ENCODE peak calls at places on chromosomes 11 and 22, in eight cellular contexts. Y, G, M, X, I, R, Q and D are unnamed samples.

GRCh38 chr11:121723261-121723741 is 270.5 kb upstream of the SORL1-AS1 start:
- DNase-seq in Y (no peak), G (no peak), M (peak; percentile 42), X (no peak), I (no peak), R (peak; percentile 2), Q (no peak), D (no peak)

GRCh38 chr11:70711911-70712185 is 313.5 kb downstream of the CTTN start:
- DNase-seq in Y (no peak), G (no peak), M (no peak), X (no peak), I (peak; percentile 34), R (no peak), Q (no peak), D (no peak)

GRCh38 chr22:49688516-49689254 is 139.0 kb downstream of the BRD1 start:
- DNase-seq in Y (no peak), G (no peak), M (no peak), X (no peak), I (no peak), R (no peak), Q (no peak), D (no peak)

GRCh38 chr11:20912046-20912821 is 242.8 kb downstream of the NELL1 start:
- DNase-seq in Y (no peak), G (no peak), M (peak; percentile 6), X (no peak), I (no peak), R (no peak), Q (no peak), D (no peak)

GRCh38 chr11:132941024-132941646 is 591.2 kb downstream of the OPCML start:
- DNase-seq in Y (no peak), G (no peak), M (peak; percentile 65), X (no peak), I (no peak), R (peak; percentile 48), Q (peak; percentile 19), D (peak; percentile 34)

GRCh38 chr11:100515087-100515486 is 172.0 kb upstream of the ARHGAP42 start:
- DNase-seq in Y (no peak), G (no peak), M (no peak), X (no peak), I (no peak), R (no peak), Q (no peak), D (no peak)

GRCh38 chr22:50710886-50711285 is 27.1 kb upstream of the ACR start:
- DNase-seq in Y (no peak), G (no peak), M (no peak), X (no peak), I (peak; percentile 56), R (no peak), Q (no peak), D (no peak)

GRCh38 chr11:94857337-94857736 is 89.2 kb downstream of the AMOTL1 start:
- DNase-seq in Y (no peak), G (no peak), M (no peak), X (no peak), I (no peak), R (no peak), Q (no peak), D (no peak)

GRCh38 chr22:17943533-17944204 is 80.7 kb downstream of the MICAL3 start:
- DNase-seq in Y (no peak), G (no peak), M (no peak), X (no peak), I (no peak), R (no peak), Q (no peak), D (no peak)

GRCh38 chr11:95507794-95508193 is 276.8 kb upstream of the SESN3 start:
- DNase-seq in Y (no peak), G (no peak), M (no peak), X (no peak), I (no peak), R (no peak), Q (no peak), D (no peak)

GRCh38 chr11:44877908-44878459 is 72.7 kb downstream of the TP53I11 start:
- DNase-seq in Y (no peak), G (no peak), M (peak; percentile 36), X (no peak), I (no peak), R (peak; percentile 48), Q (no peak), D (no peak)

GRCh38 chr11:16392646-16393045 is 36.3 kb upstream of the SOX6 start:
- DNase-seq in Y (no peak), G (no peak), M (no peak), X (no peak), I (no peak), R (no peak), Q (no peak), D (no peak)

GRCh38 chr11:33909552-33909951 is 17.7 kb upstream of the LMO2 start:
- DNase-seq in Y (no peak), G (no peak), M (no peak), X (no peak), I (no peak), R (no peak), Q (no peak), D (no peak)

GRCh38 chr11:108498816-108499408 is 728 bp upstream of the POGLUT3 start:
- DNase-seq in Y (no peak), G (no peak), M (no peak), X (no peak), I (peak; percentile 73), R (peak; percentile 18), Q (no peak), D (no peak)

GRCh38 chr11:87428266-87428665 is 390.5 kb downstream of the TMEM135 start:
- DNase-seq in Y (no peak), G (no peak), M (no peak), X (no peak), I (no peak), R (no peak), Q (peak; percentile 70), D (no peak)

GRCh38 chr22:24323695-24324094 is 53.1 kb downstream of the SPECC1L start:
- DNase-seq in Y (no peak), G (no peak), M (no peak), X (no peak), I (no peak), R (no peak), Q (no peak), D (no peak)

GRCh38 chr22:26672590-26673468 is 15.4 kb downstream of the MIAT start:
- DNase-seq in Y (peak; percentile 91), G (peak; percentile 98), M (peak; percentile 96), X (peak; percentile 97), I (peak; percentile 97), R (peak; percentile 87), Q (peak; percentile 88), D (peak; percentile 79)
- TF ChIP-seq CTCF in Y (peak; percentile 46), G (peak; percentile 66), M (peak; percentile 68), X (peak; percentile 35), I (peak; percentile 40), R (peak; percentile 31), Q (peak; percentile 59), D (peak; percentile 15)

GRCh38 chr11:35010656-35011055 is 94.2 kb downstream of the PDHX start:
- DNase-seq in Y (no peak), G (no peak), M (no peak), X (no peak), I (no peak), R (no peak), Q (no peak), D (no peak)
- TF ChIP-seq CTCF in Y (no peak), G (no peak), M (no peak), X (no peak), I (no peak), R (no peak), Q (no peak), D (no peak)

DNA sequence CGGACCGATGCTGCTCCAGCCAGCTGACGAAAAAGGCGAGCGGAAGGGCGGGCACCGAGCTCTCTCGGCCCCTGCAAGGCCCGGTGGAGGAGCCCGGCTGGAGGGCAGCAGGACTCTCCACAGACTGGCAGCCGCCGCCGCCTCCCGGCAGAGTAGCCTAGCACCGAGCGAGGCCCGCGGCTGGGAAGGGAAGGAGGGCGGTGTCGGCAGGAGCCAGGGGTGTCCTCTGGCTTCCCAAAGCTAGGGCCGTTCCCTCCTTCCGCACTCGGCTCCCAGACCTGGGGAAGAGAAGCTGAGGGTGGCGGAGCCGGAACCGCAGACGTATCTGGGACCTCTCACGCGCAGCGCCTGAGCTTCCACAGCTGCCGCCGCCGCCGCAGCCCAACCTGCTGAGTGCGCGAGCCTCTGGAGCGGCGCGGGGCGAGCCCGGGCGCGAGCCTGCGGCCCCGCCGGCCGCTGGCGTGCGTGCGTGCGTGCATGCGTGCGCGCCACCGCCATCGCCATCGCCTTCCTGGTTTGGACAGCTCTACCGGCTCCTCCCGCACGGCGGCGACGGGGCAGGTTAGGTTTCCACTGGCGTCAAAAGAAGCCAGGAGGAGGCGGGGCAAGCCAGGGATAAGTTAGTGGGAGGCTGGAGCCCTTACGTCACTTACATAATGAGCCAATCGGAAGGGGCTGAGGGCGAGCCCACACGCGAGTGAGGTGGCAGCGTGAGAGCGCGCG is at the start of gene RAB6A:
- DNase-seq in Y (peak; percentile 99), G (peak; percentile 98), M (peak; percentile 100), X (peak; percentile 99), I (peak; percentile 100), R (peak; percentile 99), Q (peak; percentile 100), D (peak; percentile 98)
- TF ChIP-seq CTCF in Y (peak; percentile 68), G (peak; percentile 6), M (peak; percentile 20), X (peak; percentile 16), I (peak; percentile 42), R (no peak), Q (no peak), D (no peak)

GRCh38 chr11:61771195-61771894 is 18.9 kb downstream of the MYRF start:
- DNase-seq in Y (no peak), G (no peak), M (no peak), X (no peak), I (no peak), R (no peak), Q (no peak), D (no peak)

GRCh38 chr11:61771995-61772455 is 19.6 kb downstream of the MYRF start:
- DNase-seq in Y (no peak), G (no peak), M (peak; percentile 54), X (no peak), I (no peak), R (peak; percentile 49), Q (no peak), D (no peak)

GRCh38 chr11:61769946-61770683 is 17.7 kb downstream of the MYRF start:
- DNase-seq in Y (no peak), G (no peak), M (no peak), X (no peak), I (no peak), R (no peak), Q (no peak), D (no peak)

GRCh38 chr11:61768376-61769076 is 16.1 kb downstream of the MYRF start:
- DNase-seq in Y (no peak), G (no peak), M (no peak), X (no peak), I (no peak), R (no peak), Q (no peak), D (no peak)

DNA sequence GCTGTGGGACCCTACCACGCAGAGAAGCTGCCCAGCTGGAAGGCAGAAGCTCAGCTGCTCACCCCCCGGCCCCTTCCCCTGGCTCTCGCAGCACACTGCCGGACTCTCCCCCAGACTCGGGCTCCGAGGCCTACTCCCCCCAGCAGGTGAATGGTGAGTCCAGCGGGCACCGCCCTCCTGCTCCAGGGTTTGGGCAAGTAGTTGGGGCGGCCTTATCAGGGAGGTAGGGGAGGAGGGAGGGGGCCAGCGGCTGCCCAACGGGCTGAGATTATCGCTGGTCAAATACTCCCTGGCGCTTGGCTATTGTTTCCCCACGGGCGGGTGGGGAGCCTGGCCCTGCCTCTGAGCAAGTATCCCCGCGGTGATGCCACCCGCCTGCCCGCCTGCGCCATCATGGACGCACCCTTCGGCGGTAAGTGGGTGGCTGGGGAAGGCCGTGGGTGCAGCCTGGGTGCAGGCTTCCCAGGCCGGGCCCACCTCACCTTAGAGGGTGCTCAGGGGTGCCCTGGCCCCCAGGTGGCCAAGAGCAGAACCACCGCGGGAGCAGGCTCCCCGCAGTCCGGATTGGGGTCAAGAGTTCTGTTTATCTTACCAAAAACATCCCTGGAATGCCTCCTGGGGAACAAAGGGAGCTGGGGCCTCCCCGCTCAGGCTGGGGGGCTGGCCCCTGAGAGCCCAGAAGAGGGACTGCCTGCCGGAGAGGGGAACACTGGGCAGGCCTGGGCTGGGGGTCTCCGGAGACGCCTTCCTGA is 16.9 kb downstream of the MYRF start:
- DNase-seq in Y (no peak), G (no peak), M (peak; percentile 59), X (no peak), I (no peak), R (peak; percentile 48), Q (no peak), D (no peak)
- TF ChIP-seq CTCF in Y (no peak), G (no peak), M (peak; percentile 42), X (no peak), I (no peak), R (peak; percentile 50), Q (peak; percentile 5), D (no peak)